ENCODE peak calls at places on chromosomes 11 and 22, in nine cellular contexts. C, L, S, V, F, J, K, Z and I are unnamed samples.

GRCh38 chr11:65308281-65308891 is 6.3 kb upstream of the CDC42EP2 start:
- DNase-seq in C (peak; percentile 75), L (no peak), S (no peak), V (peak; percentile 49), F (no peak), J (no peak), K (peak; percentile 42), Z (no peak), I (no peak)

GRCh38 chr11:36249271-36249670 is 40.0 kb downstream of the COMMD9 start:
- DNase-seq in C (no peak), L (peak; percentile 97), S (no peak), V (no peak), F (peak; percentile 77), J (no peak), K (no peak), Z (peak; percentile 44), I (no peak)

GRCh38 chr11:15114501-15115475 is at the start of gene INSC:
- DNase-seq in C (no peak), L (no peak), S (no peak), V (peak; percentile 75), F (no peak), J (no peak), K (no peak), Z (no peak), I (no peak)

GRCh38 chr11:67291481-67292381 is 2.6 kb downstream of the ANKRD13D start:
- DNase-seq in C (no peak), L (no peak), S (no peak), V (no peak), F (no peak), J (no peak), K (no peak), Z (no peak), I (no peak)

GRCh38 chr11:1209371-1210057 is 13.4 kb upstream of the MUC5B start:
- DNase-seq in C (no peak), L (no peak), S (no peak), V (peak; percentile 13), F (no peak), J (no peak), K (no peak), Z (no peak), I (no peak)

GRCh38 chr11:87295237-87295636 is 257.5 kb downstream of the TMEM135 start:
- DNase-seq in C (no peak), L (no peak), S (no peak), V (no peak), F (no peak), J (peak; percentile 22), K (no peak), Z (no peak), I (no peak)

GRCh38 chr22:22144858-22145257 is 99.7 kb upstream of the VPREB1 start:
- DNase-seq in C (no peak), L (peak; percentile 17), S (no peak), V (no peak), F (peak; percentile 25), J (no peak), K (no peak), Z (no peak), I (no peak)

GRCh38 chr22:18062421-18062820 is 15.4 kb upstream of the PEX26 start:
- DNase-seq in C (no peak), L (no peak), S (no peak), V (no peak), F (no peak), J (no peak), K (no peak), Z (no peak), I (no peak)

GRCh38 chr11:28460348-28460747 is 352.2 kb downstream of the METTL15 start:
- DNase-seq in C (no peak), L (peak; percentile 30), S (no peak), V (no peak), F (peak; percentile 15), J (no peak), K (no peak), Z (no peak), I (no peak)

GRCh38 chr11:41286751-41287150 is 172.7 kb downstream of the LRRC4C start:
- DNase-seq in C (no peak), L (no peak), S (no peak), V (no peak), F (no peak), J (no peak), K (no peak), Z (no peak), I (no peak)

GRCh38 chr11:117456027-117456720 is 128.5 kb downstream of the CEP164 start:
- DNase-seq in C (no peak), L (no peak), S (no peak), V (no peak), F (no peak), J (peak; percentile 56), K (no peak), Z (no peak), I (peak; percentile 80)

GRCh38 chr11:110858556-110858921 is 146.3 kb upstream of the ARHGAP20 start:
- DNase-seq in C (no peak), L (peak; percentile 11), S (no peak), V (no peak), F (peak; percentile 83), J (peak; percentile 7), K (peak; percentile 30), Z (no peak), I (no peak)

GRCh38 chr11:2269601-2270321 is 627 bp downstream of the ASCL2 start:
- DNase-seq in C (no peak), L (peak; percentile 47), S (no peak), V (peak; percentile 89), F (peak; percentile 29), J (peak; percentile 34), K (peak; percentile 66), Z (peak; percentile 65), I (peak; percentile 44)

GRCh38 chr11:8917157-8917820 is 6.3 kb downstream of the AKIP1 start:
- DNase-seq in C (no peak), L (peak; percentile 57), S (no peak), V (peak; percentile 70), F (peak; percentile 92), J (no peak), K (no peak), Z (peak; percentile 69), I (no peak)

GRCh38 chr11:103067118-103067517 is 24.8 kb downstream of the DCUN1D5 start:
- DNase-seq in C (no peak), L (no peak), S (no peak), V (no peak), F (no peak), J (no peak), K (no peak), Z (no peak), I (no peak)

DNA sequence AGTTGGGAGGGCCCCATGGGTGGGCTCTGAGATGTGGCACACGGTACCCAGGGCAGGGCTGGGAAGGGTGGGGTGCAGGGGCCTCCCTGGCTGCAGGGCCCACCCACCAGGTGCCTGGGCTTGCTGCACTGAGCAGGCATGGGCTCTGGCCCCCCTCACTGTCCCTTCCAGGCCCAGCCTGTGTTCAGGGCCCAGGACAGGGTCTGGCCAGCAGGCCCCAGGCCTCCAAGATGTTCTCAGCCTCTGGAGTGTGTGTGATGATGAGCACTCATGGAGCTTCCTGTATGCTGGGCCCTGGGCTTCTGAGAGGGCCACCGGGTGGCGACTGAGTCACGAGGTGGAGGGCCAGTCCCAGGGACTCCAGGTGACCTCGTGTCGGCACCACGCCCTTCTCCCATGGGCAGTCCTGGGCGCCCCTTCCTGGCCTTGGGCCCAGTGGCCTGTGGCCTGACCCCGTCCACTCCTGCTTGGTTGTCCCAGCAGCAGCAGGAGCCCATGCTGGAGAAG is 55.9 kb upstream of the CCDC188 start:
- DNase-seq in C (no peak), L (peak; percentile 29), S (no peak), V (peak; percentile 58), F (peak; percentile 18), J (peak; percentile 22), K (peak; percentile 31), Z (no peak), I (no peak)
- TF ChIP-seq CTCF in C (no peak), L (no peak), S (no peak), V (no peak), F (no peak), J (no peak), K (no peak), Z (no peak), I (no peak)

DNA sequence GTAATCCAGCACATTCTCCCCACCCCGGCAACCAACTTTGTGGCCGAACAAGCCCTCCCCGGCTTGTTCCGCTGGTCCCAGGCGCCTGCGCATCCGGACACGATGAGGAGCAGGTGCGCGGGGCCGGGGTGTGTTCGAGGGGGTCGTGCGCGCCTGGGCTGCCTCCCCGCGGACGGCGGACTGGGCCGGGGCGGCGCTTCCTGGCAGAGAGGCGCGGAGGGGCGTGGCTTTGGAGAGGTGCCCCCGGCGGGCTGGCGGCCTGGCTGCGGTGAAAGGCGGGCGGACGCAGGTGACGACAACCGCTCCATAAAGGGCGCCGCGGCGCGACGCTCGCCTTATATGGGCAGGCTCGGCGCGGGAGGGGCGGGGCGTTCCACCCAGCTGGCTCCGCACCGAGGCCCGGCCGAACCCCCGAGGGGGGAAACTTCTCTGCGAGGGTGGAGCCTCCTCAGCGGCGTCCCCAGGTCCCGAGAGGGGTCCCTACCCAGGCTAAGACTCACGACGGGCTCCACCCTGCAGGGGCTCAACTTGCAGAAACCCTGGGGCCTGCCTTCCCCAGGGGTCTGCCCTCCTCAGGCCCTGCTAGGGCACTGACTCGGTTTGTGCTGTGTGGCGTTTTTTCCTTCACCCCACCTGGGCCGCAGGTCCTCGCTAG is 26.4 kb downstream of the TXN2 start:
- DNase-seq in C (peak; percentile 76), L (peak; percentile 74), S (no peak), V (peak; percentile 98), F (peak; percentile 72), J (peak; percentile 95), K (peak; percentile 98), Z (peak; percentile 69), I (peak; percentile 93)
- TF ChIP-seq CTCF in C (no peak), L (peak; percentile 1), S (no peak), V (no peak), F (no peak), J (no peak), K (peak; percentile 38), Z (no peak), I (peak; percentile 7)

GRCh38 chr22:28950567-28951411 is 67.4 kb downstream of the ZNRF3 start:
- DNase-seq in C (no peak), L (no peak), S (no peak), V (no peak), F (no peak), J (no peak), K (no peak), Z (no peak), I (no peak)
- TF ChIP-seq CTCF in C (no peak), L (no peak), S (no peak), V (peak; percentile 48), F (no peak), J (peak; percentile 2), K (no peak), Z (no peak), I (no peak)

GRCh38 chr11:34564406-34564805 is 50.8 kb upstream of the ELF5 start:
- DNase-seq in C (no peak), L (peak; percentile 78), S (no peak), V (peak; percentile 87), F (peak; percentile 10), J (no peak), K (no peak), Z (peak; percentile 68), I (no peak)

GRCh38 chr11:34566209-34566551 is 52.6 kb upstream of the ELF5 start:
- DNase-seq in C (no peak), L (no peak), S (no peak), V (no peak), F (no peak), J (no peak), K (no peak), Z (no peak), I (no peak)

GRCh38 chr11:34566736-34567135 is 53.1 kb upstream of the ELF5 start:
- DNase-seq in C (no peak), L (no peak), S (no peak), V (no peak), F (no peak), J (no peak), K (no peak), Z (no peak), I (no peak)

GRCh38 chr11:34564807-34565241 is 51.2 kb upstream of the ELF5 start:
- DNase-seq in C (no peak), L (no peak), S (no peak), V (peak; percentile 76), F (no peak), J (no peak), K (no peak), Z (no peak), I (no peak)

GRCh38 chr11:34565417-34566208 is 52.0 kb upstream of the ELF5 start:
- DNase-seq in C (no peak), L (no peak), S (no peak), V (peak; percentile 77), F (no peak), J (no peak), K (no peak), Z (no peak), I (peak; percentile 41)
- TF ChIP-seq CTCF in C (peak; percentile 54), L (peak; percentile 56), S (no peak), V (peak; percentile 86), F (peak; percentile 23), J (peak; percentile 60), K (peak; percentile 39), Z (peak; percentile 16), I (peak; percentile 63)